ENCODE peak calls at places on chromosomes 6 and 20, in seven cellular contexts. C is A549, E is HepG2, L is K562, V is H1, T is GM12878, O is SK-N-SH. H is an unnamed sample.

GRCh38 chr20:64077876-64078551 is 1.3 kb downstream of the RGS19 start:
- DNase-seq in C (no peak), E (no peak), L (no peak), V (no peak), T (no peak), O (no peak), H (no peak)

GRCh38 chr6:159512571-159512970 is 180.5 kb downstream of the SOD2 start:
- DNase-seq in C (no peak), E (no peak), L (no peak), V (no peak), T (no peak), O (no peak), H (no peak)

GRCh38 chr20:24871429-24872213 is 77.4 kb upstream of the CST7 start:
- DNase-seq in C (no peak), E (no peak), L (no peak), V (no peak), T (no peak), O (no peak), H (no peak)

GRCh38 chr20:57007171-57007540 is 259.3 kb downstream of the BMP7 start:
- DNase-seq in C (no peak), E (no peak), L (no peak), V (no peak), T (peak), O (no peak), H (no peak)

GRCh38 chr20:35742741-35743523 is 872 bp upstream of the RBM39 start:
- DNase-seq in C (peak), E (peak), L (peak), V (no peak), T (peak), O (peak), H (no peak)

GRCh38 chr6:30518505-30518850 is 29.2 kb downstream of the HLA-E start:
- DNase-seq in C (no peak), E (peak), L (no peak), V (no peak), T (no peak), O (no peak), H (no peak)

GRCh38 chr20:12237772-12238171 is 320.1 kb downstream of the BTBD3 start:
- DNase-seq in C (no peak), E (no peak), L (no peak), V (no peak), T (no peak), O (no peak), H (no peak)

GRCh38 chr20:64049887-64050260 is 435 bp upstream of the SOX18 start:
- DNase-seq in C (no peak), E (no peak), L (peak), V (no peak), T (no peak), O (no peak), H (no peak)

GRCh38 chr20:24955045-24955444 is 6.0 kb downstream of the CST7 start:
- DNase-seq in C (no peak), E (no peak), L (no peak), V (no peak), T (peak), O (no peak), H (no peak)

GRCh38 chr6:6811151-6812002 is 222.9 kb downstream of the LY86 start:
- DNase-seq in C (peak), E (peak), L (no peak), V (peak), T (no peak), O (no peak), H (peak)

GRCh38 chr20:622161-622560 is 12.1 kb upstream of the TCF15 start:
- DNase-seq in C (no peak), E (no peak), L (no peak), V (no peak), T (no peak), O (no peak), H (no peak)

GRCh38 chr20:621115-621756 is 11.1 kb upstream of the TCF15 start:
- DNase-seq in C (no peak), E (no peak), L (no peak), V (no peak), T (no peak), O (no peak), H (no peak)

GRCh38 chr20:625360-625932 is 15.3 kb upstream of the TCF15 start:
- DNase-seq in C (no peak), E (no peak), L (peak), V (no peak), T (no peak), O (no peak), H (no peak)

GRCh38 chr20:623041-623440 is 12.9 kb upstream of the TCF15 start:
- DNase-seq in C (no peak), E (no peak), L (no peak), V (no peak), T (no peak), O (no peak), H (no peak)

GRCh38 chr20:623704-624103 is 13.6 kb upstream of the TCF15 start:
- DNase-seq in C (no peak), E (no peak), L (no peak), V (no peak), T (no peak), O (no peak), H (no peak)
- TF ChIP-seq CTCF in C (no peak), E (no peak), L (no peak), V (no peak), T (no peak), O (no peak), H (no peak)

GRCh38 chr6:141829566-141829965 is 303.2 kb upstream of the GJE1 start:
- DNase-seq in C (no peak), E (peak), L (no peak), V (peak), T (no peak), O (no peak), H (peak)
- TF ChIP-seq MAX in C (no peak), E (no peak), L (no peak), V (no peak), T (no peak), O (no peak), H (no peak)

GRCh38 chr6:46380152-46380807 is 111.0 kb downstream of the RCAN2 start:
- DNase-seq in C (no peak), E (no peak), L (no peak), V (no peak), T (no peak), O (no peak), H (no peak)
- TF ChIP-seq USF2 in C (no peak), E (no peak), L (no peak), V (no peak), T (no peak), O (no peak), H (no peak)

GRCh38 chr6:52283111-52283510 is 1.4 kb downstream of the MCM3 start:
- DNase-seq in C (no peak), E (no peak), L (no peak), V (no peak), T (no peak), O (no peak), H (no peak)

GRCh38 chr6:52285174-52286068 is 879 bp upstream of the MCM3 start:
- DNase-seq in C (no peak), E (peak), L (peak), V (no peak), T (no peak), O (peak), H (no peak)

GRCh38 chr6:52286798-52287432 is 2.4 kb upstream of the MCM3 start:
- DNase-seq in C (peak), E (peak), L (peak), V (no peak), T (no peak), O (peak), H (peak)

GRCh38 chr6:52284131-52284459 is 447 bp downstream of the MCM3 start:
- DNase-seq in C (no peak), E (peak), L (peak), V (no peak), T (no peak), O (peak), H (peak)

DNA sequence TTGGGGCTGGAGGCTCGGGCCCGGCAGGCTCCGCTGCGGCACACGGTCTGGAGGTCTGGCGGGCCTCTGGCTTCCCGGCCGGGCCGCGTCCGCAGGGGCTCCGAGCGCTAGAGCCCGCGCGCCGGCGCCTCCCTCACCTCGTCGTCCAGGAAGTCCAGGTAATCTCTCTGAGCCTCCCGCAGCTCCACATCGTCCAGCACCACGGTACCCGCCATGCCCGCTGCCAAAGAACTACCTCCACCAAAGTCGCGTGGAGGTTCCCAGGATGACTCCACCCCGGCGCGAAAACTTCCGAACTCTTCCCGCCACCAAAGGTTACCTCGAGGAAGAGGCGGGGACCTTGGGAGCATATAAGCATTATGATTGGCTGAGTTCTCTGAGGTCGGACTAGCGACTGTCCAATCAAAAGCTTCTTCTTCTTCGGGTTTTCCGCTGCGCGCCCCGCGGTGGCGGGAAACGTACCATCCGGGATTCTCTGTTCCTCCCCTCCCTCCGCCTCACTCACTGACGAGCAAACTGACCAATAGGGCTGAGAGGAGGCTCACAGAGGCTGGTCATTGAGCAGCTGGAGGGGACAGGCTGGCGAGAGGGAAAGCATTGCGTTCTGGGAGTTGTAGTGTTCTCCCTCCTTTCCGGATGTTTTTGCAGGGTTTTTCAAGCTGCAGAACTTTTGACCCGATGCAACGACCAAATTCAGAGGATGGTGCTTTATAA is at the start of gene MCM3:
- DNase-seq in C (peak), E (peak), L (peak), V (peak), T (peak), O (peak), H (peak)
- TF ChIP-seq CTCF in C (no peak), E (peak), L (no peak), V (no peak), T (peak), O (no peak), H (no peak)

H was measured in WTC11.